ENCODE peak calls at places on chromosomes 3 and 15, in six cellular contexts. M is NB4, I is A549, G is endothelial cell of umbilical vein, Q is K562, R is HepG2. X is an unnamed sample.

GRCh38 chr3:138686771-138687221 is 78.2 kb downstream of the FAIM start:
- DNase-seq in M (peak), I (peak), G (peak), Q (peak), R (peak), X (peak)

GRCh38 chr3:83218383-83219200 is 1457.1 kb upstream of the GBE1 start:
- DNase-seq in M (no peak), I (no peak), G (no peak), Q (peak), R (no peak), X (no peak)

GRCh38 chr15:74209560-74209958 is 7.0 kb upstream of the STRA6 start:
- DNase-seq in M (no peak), I (no peak), G (no peak), Q (no peak), R (no peak), X (no peak)

GRCh38 chr3:43327184-43327950 is 41.0 kb downstream of the SNRK start:
- DNase-seq in M (peak), I (no peak), G (peak), Q (no peak), R (no peak), X (no peak)

GRCh38 chr3:72338942-72339749 is 509.1 kb downstream of the SHQ1 start:
- DNase-seq in M (peak), I (peak), G (peak), Q (peak), R (peak), X (peak)

GRCh38 chr3:64900916-64901903 is 213.4 kb upstream of the ADAMTS9 start:
- DNase-seq in M (no peak), I (no peak), G (no peak), Q (no peak), R (no peak), X (no peak)

GRCh38 chr3:155631323-155632019 is 113.4 kb downstream of the PLCH1 start:
- DNase-seq in M (no peak), I (no peak), G (no peak), Q (no peak), R (no peak), X (no peak)

GRCh38 chr3:52039846-52040245 is 16.5 kb downstream of the DUSP7 start:
- DNase-seq in M (no peak), I (no peak), G (no peak), Q (no peak), R (peak), X (no peak)

GRCh38 chr3:119588112-119588511 is 8.8 kb downstream of the ADPRH start:
- DNase-seq in M (peak), I (no peak), G (no peak), Q (no peak), R (no peak), X (no peak)

GRCh38 chr3:38652934-38653333 is 3.4 kb upstream of the SCN5A start:
- DNase-seq in M (no peak), I (no peak), G (no peak), Q (no peak), R (no peak), X (no peak)

GRCh38 chr3:165243597-165243996 is 47.4 kb upstream of the SLITRK3 start:
- DNase-seq in M (no peak), I (no peak), G (no peak), Q (no peak), R (no peak), X (no peak)

GRCh38 chr15:61216519-61216918 is 12.6 kb downstream of the RORA start:
- DNase-seq in M (no peak), I (no peak), G (no peak), Q (no peak), R (no peak), X (no peak)

GRCh38 chr3:51378075-51378474 is 7.0 kb upstream of the MANF start:
- DNase-seq in M (no peak), I (no peak), G (no peak), Q (no peak), R (no peak), X (no peak)

GRCh38 chr3:127786358-127787070 is 35.8 kb downstream of the MGLL start:
- DNase-seq in M (no peak), I (no peak), G (no peak), Q (no peak), R (no peak), X (no peak)

GRCh38 chr3:137768021-137768360 is 3.9 kb downstream of the SOX14 start:
- DNase-seq in M (no peak), I (no peak), G (no peak), Q (no peak), R (no peak), X (no peak)

GRCh38 chr3:169658311-169658931 is 5.1 kb downstream of the MECOM start:
- DNase-seq in M (no peak), I (no peak), G (peak), Q (no peak), R (no peak), X (no peak)

GRCh38 chr15:52803543-52804306 is 13.6 kb upstream of the ONECUT1 start:
- DNase-seq in M (no peak), I (no peak), G (no peak), Q (no peak), R (no peak), X (no peak)

GRCh38 chr3:78941587-78941986 is 826.2 kb downstream of the ROBO1 start:
- DNase-seq in M (no peak), I (peak), G (no peak), Q (no peak), R (no peak), X (no peak)

GRCh38 chr3:127839099-127839498 is 16.8 kb upstream of the MGLL start:
- DNase-seq in M (no peak), I (no peak), G (no peak), Q (no peak), R (no peak), X (no peak)

GRCh38 chr3:61464785-61465184 is 96.6 kb upstream of the PTPRG start:
- DNase-seq in M (no peak), I (no peak), G (no peak), Q (no peak), R (no peak), X (no peak)

GRCh38 chr3:195802261-195802701 is 9.4 kb downstream of the MUC4 start:
- DNase-seq in M (no peak), I (no peak), G (no peak), Q (no peak), R (no peak), X (no peak)

GRCh38 chr15:60219841-60220240 is 177.9 kb downstream of the ANXA2 start:
- DNase-seq in M (no peak), I (no peak), G (no peak), Q (no peak), R (no peak), X (no peak)

GRCh38 chr15:73021139-73021621 is 31.1 kb upstream of the NEO1 start:
- DNase-seq in M (no peak), I (no peak), G (no peak), Q (no peak), R (no peak), X (no peak)

GRCh38 chr15:77013786-77014136 is 18.8 kb downstream of the PSTPIP1 start:
- DNase-seq in M (peak), I (no peak), G (no peak), Q (no peak), R (no peak), X (no peak)

GRCh38 chr3:122011396-122011795 is 10.7 kb downstream of the ILDR1 start:
- DNase-seq in M (no peak), I (no peak), G (no peak), Q (no peak), R (no peak), X (no peak)

GRCh38 chr3:190718691-190719090 is 143.8 kb downstream of the GMNC start:
- DNase-seq in M (no peak), I (no peak), G (no peak), Q (no peak), R (no peak), X (no peak)

GRCh38 chr15:78422571-78423340 is 15.3 kb upstream of the IREB2 start:
- DNase-seq in M (peak), I (peak), G (peak), Q (peak), R (peak), X (no peak)

GRCh38 chr3:11568503-11569155 is 75.1 kb downstream of the VGLL4 start:
- DNase-seq in M (no peak), I (peak), G (peak), Q (no peak), R (no peak), X (no peak)

GRCh38 chr3:18657858-18658820 is 233.0 kb upstream of the SATB1 start:
- DNase-seq in M (no peak), I (no peak), G (no peak), Q (no peak), R (no peak), X (no peak)

GRCh38 chr15:33975023-33975565 is 6.8 kb downstream of the CHRM5 start:
- DNase-seq in M (peak), I (peak), G (no peak), Q (no peak), R (no peak), X (no peak)

GRCh38 chr15:89664951-89665350 is 9.7 kb upstream of the KIF7 start:
- DNase-seq in M (no peak), I (no peak), G (no peak), Q (no peak), R (no peak), X (no peak)

GRCh38 chr3:185582236-185582635 is 3.9 kb upstream of the SENP2 start:
- DNase-seq in M (no peak), I (no peak), G (no peak), Q (no peak), R (no peak), X (no peak)

GRCh38 chr15:75335313-75335704 is 554 bp upstream of the COMMD4 start:
- DNase-seq in M (no peak), I (no peak), G (no peak), Q (no peak), R (no peak), X (no peak)
- TF ChIP-seq MYC in M (no peak), I (no peak), G (no peak), Q (no peak), R (no peak), X (no peak)

GRCh38 chr15:63912061-63912615 is 78.4 kb upstream of the HERC1 start:
- DNase-seq in M (no peak), I (no peak), G (no peak), Q (no peak), R (no peak), X (no peak)

GRCh38 chr15:63911160-63911559 is 77.4 kb upstream of the HERC1 start:
- DNase-seq in M (no peak), I (no peak), G (no peak), Q (no peak), R (no peak), X (no peak)

GRCh38 chr15:63908281-63908680 is 74.5 kb upstream of the HERC1 start:
- DNase-seq in M (no peak), I (no peak), G (no peak), Q (no peak), R (no peak), X (no peak)

GRCh38 chr15:63908986-63909385 is 75.2 kb upstream of the HERC1 start:
- DNase-seq in M (no peak), I (no peak), G (peak), Q (no peak), R (no peak), X (no peak)

GRCh38 chr15:63909819-63910437 is 76.2 kb upstream of the HERC1 start:
- DNase-seq in M (no peak), I (no peak), G (peak), Q (no peak), R (no peak), X (no peak)
- TF ChIP-seq MYC in M (no peak), I (no peak), G (no peak), Q (no peak), R (no peak), X (no peak)

DNA sequence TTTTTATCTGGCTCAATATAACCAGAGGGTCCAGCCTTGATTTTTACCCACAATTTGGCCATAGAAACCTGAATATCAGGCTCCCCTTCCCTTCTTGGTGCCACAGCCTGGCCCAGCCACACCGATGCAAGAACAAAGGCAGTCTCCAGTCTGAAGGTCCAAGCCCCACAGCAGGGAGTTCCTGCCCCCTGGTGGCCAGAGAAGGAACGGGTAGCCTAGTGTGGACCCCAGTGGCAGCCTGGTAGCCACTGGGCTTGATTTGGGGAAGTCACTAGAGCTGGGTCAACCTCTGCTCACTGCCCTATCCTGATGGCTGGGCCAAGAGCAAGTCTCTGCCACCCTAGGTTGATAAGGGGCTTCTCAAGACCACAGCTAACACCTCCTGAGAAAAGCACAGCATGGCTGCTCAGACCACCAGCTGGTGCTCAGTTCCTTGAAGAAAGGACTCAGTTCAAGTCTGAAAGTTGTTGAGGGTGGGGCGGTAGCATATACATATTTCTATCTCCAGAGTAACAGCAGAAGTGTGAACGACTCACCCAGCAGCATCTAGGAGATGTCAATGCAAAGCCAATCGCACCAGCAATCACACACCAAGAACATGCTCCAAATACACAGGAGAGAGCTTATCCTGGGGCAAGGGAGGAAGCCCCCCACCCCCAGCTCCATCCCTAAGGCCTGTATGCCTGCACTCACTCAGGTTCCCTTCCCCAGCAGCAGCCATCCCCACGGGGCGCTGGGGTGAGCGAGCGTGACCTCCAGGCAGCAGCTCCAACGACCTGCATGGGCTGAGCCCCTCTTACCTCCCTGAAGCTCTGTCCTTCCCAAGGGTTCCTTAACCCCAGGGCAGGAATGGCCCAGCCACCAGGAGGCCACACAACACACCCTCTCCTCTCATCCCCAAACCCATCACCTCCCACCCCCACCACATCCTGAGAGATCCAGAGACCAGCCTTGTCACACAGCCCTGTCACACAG is 7.6 kb downstream of the PFKFB4 start:
- DNase-seq in M (peak), I (peak), G (peak), Q (peak), R (peak), X (no peak)
- TF ChIP-seq MYC in M (no peak), I (no peak), G (no peak), Q (no peak), R (no peak), X (no peak)

DNA sequence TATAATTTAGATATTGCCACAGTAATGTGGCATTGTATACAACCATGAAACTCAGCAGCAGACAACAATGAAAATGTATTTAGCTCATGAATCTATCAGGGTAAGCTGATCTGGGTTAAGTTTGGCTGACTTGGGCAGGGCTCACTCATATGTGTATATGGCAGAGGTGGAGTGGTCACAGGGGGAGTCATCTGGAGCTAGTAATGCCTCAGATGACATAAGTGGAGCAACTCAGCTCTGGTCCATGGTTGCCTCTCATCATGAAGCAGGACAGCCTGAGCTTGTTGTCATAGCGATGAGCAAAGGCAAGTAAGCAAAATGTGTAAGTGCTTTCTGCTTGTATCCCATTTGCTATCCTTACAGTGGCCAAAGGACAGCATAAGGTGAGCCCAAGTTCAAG is 64.5 kb downstream of the ALCAM start:
- DNase-seq in M (no peak), I (peak), G (no peak), Q (no peak), R (no peak), X (no peak)
- TF ChIP-seq MYC in M (no peak), I (no peak), G (no peak), Q (no peak), R (no peak), X (no peak)

GRCh38 chr3:110732420-110732819 is 339.2 kb upstream of the NECTIN3 start:
- DNase-seq in M (no peak), I (no peak), G (no peak), Q (no peak), R (no peak), X (no peak)
- TF ChIP-seq MYC in M (no peak), I (no peak), G (no peak), Q (no peak), R (no peak), X (no peak)

DNA sequence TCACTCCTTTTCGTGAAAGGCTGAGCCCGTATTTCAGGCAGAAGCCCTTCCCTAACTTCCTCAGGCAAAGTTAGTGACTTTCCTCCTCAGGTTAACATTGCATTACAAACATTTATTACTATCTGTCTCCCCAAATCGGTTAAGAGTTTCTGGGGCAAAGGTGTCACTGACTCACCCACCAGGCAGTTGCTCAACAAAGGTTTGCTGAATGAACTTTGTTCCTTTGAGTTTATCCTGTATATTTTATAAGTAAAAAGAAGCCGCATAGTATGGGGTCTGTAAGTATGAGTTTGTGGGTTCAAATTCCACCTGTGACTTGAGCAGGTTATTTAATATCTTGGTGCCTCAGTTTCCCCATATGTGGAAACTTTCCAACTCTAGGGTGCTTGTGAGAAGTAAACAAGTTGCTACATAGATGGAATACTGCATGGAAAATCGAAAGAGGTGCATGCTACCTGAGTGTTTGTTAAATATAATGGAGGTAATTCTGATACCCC is 177.7 kb downstream of the THRB start:
- DNase-seq in M (no peak), I (no peak), G (no peak), Q (no peak), R (peak), X (no peak)
- TF ChIP-seq MYC in M (no peak), I (no peak), G (no peak), Q (no peak), R (no peak), X (no peak)

DNA sequence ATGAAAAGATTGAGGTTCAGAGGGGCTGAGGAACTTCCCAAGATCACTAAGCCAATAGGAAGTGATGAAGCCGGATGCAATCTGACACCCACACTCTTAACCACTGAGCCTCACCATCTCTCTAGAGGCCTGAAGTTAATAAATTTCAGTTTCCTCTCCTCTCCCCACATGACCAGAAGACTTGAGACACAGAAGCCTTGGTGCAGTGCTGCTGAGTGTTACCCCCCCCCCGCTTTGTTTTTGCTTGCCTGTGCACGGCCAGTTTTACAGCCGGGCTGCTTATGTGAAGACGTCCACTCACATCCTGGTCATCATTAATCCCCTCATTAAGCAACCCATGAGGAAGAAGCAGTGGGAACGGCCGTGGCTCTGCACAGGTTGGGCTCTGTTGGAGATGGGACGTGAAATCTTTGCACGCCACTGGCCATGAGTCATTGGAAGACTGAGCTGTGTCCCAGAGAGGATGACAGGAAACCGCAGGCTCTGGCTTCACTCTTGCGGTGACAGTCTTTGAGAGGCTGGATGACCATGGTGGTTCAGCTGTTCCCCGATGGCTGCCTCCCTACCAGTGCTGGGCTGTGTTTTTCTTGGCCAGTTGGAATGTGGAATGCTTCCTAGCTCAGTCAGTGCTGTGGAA is 232.5 kb upstream of the LRTM1 start:
- DNase-seq in M (peak), I (no peak), G (no peak), Q (no peak), R (no peak), X (peak)
- TF ChIP-seq MYC in M (no peak), I (no peak), G (no peak), Q (no peak), R (no peak), X (no peak)

GRCh38 chr3:186964629-186965028 is 34.3 kb downstream of the ST6GAL1 start:
- DNase-seq in M (no peak), I (no peak), G (no peak), Q (no peak), R (no peak), X (no peak)

GRCh38 chr3:186966406-186966805 is 36.1 kb downstream of the ST6GAL1 start:
- DNase-seq in M (no peak), I (no peak), G (no peak), Q (no peak), R (no peak), X (no peak)

GRCh38 chr3:186963636-186964035 is 33.3 kb downstream of the ST6GAL1 start:
- DNase-seq in M (no peak), I (no peak), G (no peak), Q (no peak), R (no peak), X (no peak)

GRCh38 chr3:186964071-186964470 is 33.7 kb downstream of the ST6GAL1 start:
- DNase-seq in M (no peak), I (no peak), G (no peak), Q (no peak), R (no peak), X (no peak)

GRCh38 chr3:186965141-186965879 is 35.0 kb downstream of the ST6GAL1 start:
- DNase-seq in M (no peak), I (no peak), G (peak), Q (no peak), R (no peak), X (peak)
- TF ChIP-seq MYC in M (no peak), I (no peak), G (no peak), Q (no peak), R (no peak), X (no peak)

GRCh38 chr15:66760968-66761722 is 59.1 kb downstream of the SMAD6 start:
- DNase-seq in M (no peak), I (no peak), G (peak), Q (no peak), R (no peak), X (no peak)
- TF ChIP-seq MYC in M (no peak), I (no peak), G (no peak), Q (no peak), R (no peak), X (no peak)

X was measured in GM12878.